ENCODE peak calls at places on chromosomes 3 and 15, in six cellular contexts. One of them, this sample, is unnamed.

GRCh38 chr15:25738171-25738792 is 124.8 kb downstream of the ATP10A start:
- ATAC-seq in A549: no peak
- ATAC-seq in pancreas: no peak
- ATAC-seq in left lung: peak; percentile 28
- ATAC-seq in CD8-positive, alpha-beta T cell: no peak
- ATAC-seq in activated CD8-positive, alpha-beta T cell treated with anti-CD3 and anti-CD28 coated beads for 36 hours: no peak
- ATAC-seq in this sample: no peak

GRCh38 chr15:88704791-88705768 is 66.3 kb downstream of the ISG20 start:
- ATAC-seq in A549: peak; percentile 15
- ATAC-seq in pancreas: peak; percentile 69
- ATAC-seq in left lung: peak; percentile 66
- ATAC-seq in CD8-positive, alpha-beta T cell: no peak
- ATAC-seq in activated CD8-positive, alpha-beta T cell treated with anti-CD3 and anti-CD28 coated beads for 36 hours: peak; percentile 53
- ATAC-seq in this sample: no peak

GRCh38 chr3:51733859-51734571 is 27.1 kb downstream of the GRM2 start:
- ATAC-seq in A549: no peak
- ATAC-seq in pancreas: no peak
- ATAC-seq in left lung: no peak
- ATAC-seq in CD8-positive, alpha-beta T cell: no peak
- ATAC-seq in activated CD8-positive, alpha-beta T cell treated with anti-CD3 and anti-CD28 coated beads for 36 hours: peak; percentile 60
- ATAC-seq in this sample: no peak

GRCh38 chr3:32219537-32219936 is 18.9 kb upstream of the CMTM8 start:
- ATAC-seq in A549: no peak
- ATAC-seq in pancreas: no peak
- ATAC-seq in left lung: no peak
- ATAC-seq in CD8-positive, alpha-beta T cell: no peak
- ATAC-seq in activated CD8-positive, alpha-beta T cell treated with anti-CD3 and anti-CD28 coated beads for 36 hours: no peak
- ATAC-seq in this sample: no peak

GRCh38 chr3:27628029-27628750 is 93.9 kb downstream of the EOMES start:
- ATAC-seq in A549: no peak
- ATAC-seq in pancreas: no peak
- ATAC-seq in left lung: no peak
- ATAC-seq in CD8-positive, alpha-beta T cell: no peak
- ATAC-seq in activated CD8-positive, alpha-beta T cell treated with anti-CD3 and anti-CD28 coated beads for 36 hours: no peak
- ATAC-seq in this sample: no peak

GRCh38 chr3:27326211-27326948 is 42.8 kb downstream of the NEK10 start:
- ATAC-seq in A549: peak; percentile 80
- ATAC-seq in pancreas: peak; percentile 40
- ATAC-seq in left lung: peak; percentile 73
- ATAC-seq in CD8-positive, alpha-beta T cell: no peak
- ATAC-seq in activated CD8-positive, alpha-beta T cell treated with anti-CD3 and anti-CD28 coated beads for 36 hours: no peak
- ATAC-seq in this sample: peak; percentile 96

GRCh38 chr3:151863611-151864010 is 9.8 kb upstream of the SUCNR1 start:
- ATAC-seq in A549: no peak
- ATAC-seq in pancreas: no peak
- ATAC-seq in left lung: no peak
- ATAC-seq in CD8-positive, alpha-beta T cell: no peak
- ATAC-seq in activated CD8-positive, alpha-beta T cell treated with anti-CD3 and anti-CD28 coated beads for 36 hours: no peak
- ATAC-seq in this sample: peak; percentile 54

GRCh38 chr15:64247906-64248541 is 85.2 kb upstream of the PPIB start:
- ATAC-seq in A549: peak; percentile 83
- ATAC-seq in pancreas: peak; percentile 96
- ATAC-seq in left lung: peak; percentile 86
- ATAC-seq in CD8-positive, alpha-beta T cell: peak; percentile 74
- ATAC-seq in activated CD8-positive, alpha-beta T cell treated with anti-CD3 and anti-CD28 coated beads for 36 hours: peak; percentile 68
- ATAC-seq in this sample: peak; percentile 82

GRCh38 chr3:95438274-95438673 is 1375.4 kb downstream of the NSUN3 start:
- ATAC-seq in A549: no peak
- ATAC-seq in pancreas: no peak
- ATAC-seq in left lung: no peak
- ATAC-seq in CD8-positive, alpha-beta T cell: no peak
- ATAC-seq in activated CD8-positive, alpha-beta T cell treated with anti-CD3 and anti-CD28 coated beads for 36 hours: no peak
- ATAC-seq in this sample: no peak

GRCh38 chr3:185733980-185734724 is 90.7 kb downstream of the IGF2BP2 start:
- ATAC-seq in A549: peak; percentile 92
- ATAC-seq in pancreas: peak; percentile 94
- ATAC-seq in left lung: peak; percentile 96
- ATAC-seq in CD8-positive, alpha-beta T cell: no peak
- ATAC-seq in activated CD8-positive, alpha-beta T cell treated with anti-CD3 and anti-CD28 coated beads for 36 hours: no peak
- ATAC-seq in this sample: peak; percentile 64

GRCh38 chr3:170989100-170989648 is 37.3 kb downstream of the SLC2A2 start:
- ATAC-seq in A549: no peak
- ATAC-seq in pancreas: peak; percentile 22
- ATAC-seq in left lung: no peak
- ATAC-seq in CD8-positive, alpha-beta T cell: no peak
- ATAC-seq in activated CD8-positive, alpha-beta T cell treated with anti-CD3 and anti-CD28 coated beads for 36 hours: no peak
- ATAC-seq in this sample: no peak

GRCh38 chr15:42133892-42134502 is 22.4 kb downstream of the PLA2G4F start:
- ATAC-seq in A549: peak; percentile 91
- ATAC-seq in pancreas: peak; percentile 85
- ATAC-seq in left lung: peak; percentile 73
- ATAC-seq in CD8-positive, alpha-beta T cell: peak; percentile 44
- ATAC-seq in activated CD8-positive, alpha-beta T cell treated with anti-CD3 and anti-CD28 coated beads for 36 hours: peak; percentile 91
- ATAC-seq in this sample: peak; percentile 81

GRCh38 chr3:33954956-33955355 is 156.5 kb downstream of the PDCD6IP start:
- ATAC-seq in A549: no peak
- ATAC-seq in pancreas: no peak
- ATAC-seq in left lung: no peak
- ATAC-seq in CD8-positive, alpha-beta T cell: no peak
- ATAC-seq in activated CD8-positive, alpha-beta T cell treated with anti-CD3 and anti-CD28 coated beads for 36 hours: no peak
- ATAC-seq in this sample: no peak

GRCh38 chr3:156787015-156787414 is 39.1 kb upstream of the LEKR1 start:
- ATAC-seq in A549: no peak
- ATAC-seq in pancreas: no peak
- ATAC-seq in left lung: no peak
- ATAC-seq in CD8-positive, alpha-beta T cell: no peak
- ATAC-seq in activated CD8-positive, alpha-beta T cell treated with anti-CD3 and anti-CD28 coated beads for 36 hours: peak; percentile 32
- ATAC-seq in this sample: no peak

This sample was measured in SK-N-SH treated with all-trans-retinoic acid at 6 μM for 48 hours.